ENCODE peak calls at places on chromosomes 6 and 20, in five cellular contexts. One of them, this sample, is unnamed.

GRCh38 chr20:46377532-46377931 is 28.9 kb downstream of the ELMO2 start:
- DNase-seq in bronchial epithelial cell: peak
- DNase-seq in neural progenitor cell: no peak
- DNase-seq in astrocyte of the spinal cord: no peak
- DNase-seq in MG63: no peak
- DNase-seq in this sample: no peak

GRCh38 chr6:108163267-108163643 is 2.6 kb upstream of the NR2E1 start:
- DNase-seq in bronchial epithelial cell: peak
- DNase-seq in neural progenitor cell: peak
- DNase-seq in astrocyte of the spinal cord: no peak
- DNase-seq in MG63: no peak
- DNase-seq in this sample: no peak

GRCh38 chr20:36066777-36067176 is 87.8 kb upstream of the EPB41L1 start:
- DNase-seq in bronchial epithelial cell: no peak
- DNase-seq in neural progenitor cell: no peak
- DNase-seq in astrocyte of the spinal cord: no peak
- DNase-seq in MG63: no peak
- DNase-seq in this sample: no peak

GRCh38 chr6:150175611-150176151 is 32.8 kb downstream of the PPP1R14C start:
- DNase-seq in bronchial epithelial cell: no peak
- DNase-seq in neural progenitor cell: no peak
- DNase-seq in astrocyte of the spinal cord: no peak
- DNase-seq in MG63: no peak
- DNase-seq in this sample: no peak

GRCh38 chr20:21251278-21251677 is 51.9 kb upstream of the XRN2 start:
- DNase-seq in bronchial epithelial cell: peak
- DNase-seq in neural progenitor cell: no peak
- DNase-seq in astrocyte of the spinal cord: peak
- DNase-seq in MG63: no peak
- DNase-seq in this sample: no peak

GRCh38 chr6:41315203-41315602 is 20.2 kb upstream of the NCR2 start:
- DNase-seq in bronchial epithelial cell: no peak
- DNase-seq in neural progenitor cell: no peak
- DNase-seq in astrocyte of the spinal cord: no peak
- DNase-seq in MG63: no peak
- DNase-seq in this sample: no peak

GRCh38 chr6:3286641-3287171 is 28.0 kb downstream of the PSMG4 start:
- DNase-seq in bronchial epithelial cell: no peak
- DNase-seq in neural progenitor cell: no peak
- DNase-seq in astrocyte of the spinal cord: no peak
- DNase-seq in MG63: no peak
- DNase-seq in this sample: no peak

GRCh38 chr6:124073021-124073420 is 269.4 kb downstream of the NKAIN2 start:
- DNase-seq in bronchial epithelial cell: no peak
- DNase-seq in neural progenitor cell: peak
- DNase-seq in astrocyte of the spinal cord: peak
- DNase-seq in MG63: no peak
- DNase-seq in this sample: no peak

GRCh38 chr6:24004659-24005058 is 121.4 kb upstream of the NRSN1 start:
- DNase-seq in bronchial epithelial cell: no peak
- DNase-seq in neural progenitor cell: no peak
- DNase-seq in astrocyte of the spinal cord: no peak
- DNase-seq in MG63: no peak
- DNase-seq in this sample: no peak

GRCh38 chr6:38404900-38405556 is 234.7 kb downstream of the BTBD9 start:
- DNase-seq in bronchial epithelial cell: peak
- DNase-seq in neural progenitor cell: no peak
- DNase-seq in astrocyte of the spinal cord: peak
- DNase-seq in MG63: no peak
- DNase-seq in this sample: no peak
- H3K4me3 ChIP-seq in bronchial epithelial cell: no peak
- H3K4me3 ChIP-seq in neural progenitor cell: no peak
- H3K4me3 ChIP-seq in astrocyte of the spinal cord: no peak
- H3K4me3 ChIP-seq in MG63: no peak
- H3K4me3 ChIP-seq in this sample: no peak

DNA sequence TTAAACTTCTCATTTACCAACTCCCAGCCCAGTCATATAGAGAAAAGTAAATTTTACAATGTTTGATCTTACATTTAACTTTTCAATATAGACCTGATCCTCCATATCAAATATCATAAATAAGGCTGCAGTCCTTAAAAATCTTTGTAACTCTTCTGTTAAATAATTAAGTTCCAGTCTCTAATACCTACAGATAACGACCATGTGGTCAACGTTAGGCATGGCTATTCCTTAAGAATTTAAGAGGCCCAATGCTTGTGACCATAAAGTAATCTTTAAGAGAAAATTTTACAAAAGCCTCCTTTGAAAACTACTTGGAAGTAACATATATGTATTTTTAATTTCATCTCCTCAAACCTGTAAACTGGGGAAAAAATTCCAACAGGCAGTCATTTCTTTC is 1.6 kb downstream of the FBXO5 start:
- DNase-seq in bronchial epithelial cell: no peak
- DNase-seq in neural progenitor cell: no peak
- DNase-seq in astrocyte of the spinal cord: no peak
- DNase-seq in MG63: no peak
- DNase-seq in this sample: no peak
- H3K4me3 ChIP-seq in bronchial epithelial cell: no peak
- H3K4me3 ChIP-seq in neural progenitor cell: peak
- H3K4me3 ChIP-seq in astrocyte of the spinal cord: peak
- H3K4me3 ChIP-seq in MG63: peak
- H3K4me3 ChIP-seq in this sample: peak

GRCh38 chr6:27294409-27294808 is 17.7 kb downstream of the POM121L2 start:
- DNase-seq in bronchial epithelial cell: no peak
- DNase-seq in neural progenitor cell: peak
- DNase-seq in astrocyte of the spinal cord: no peak
- DNase-seq in MG63: no peak
- DNase-seq in this sample: no peak

GRCh38 chr6:27296106-27296783 is 15.8 kb downstream of the POM121L2 start:
- DNase-seq in bronchial epithelial cell: peak
- DNase-seq in neural progenitor cell: peak
- DNase-seq in astrocyte of the spinal cord: peak
- DNase-seq in MG63: peak
- DNase-seq in this sample: no peak

GRCh38 chr6:27295301-27296079 is 16.6 kb downstream of the POM121L2 start:
- DNase-seq in bronchial epithelial cell: peak
- DNase-seq in neural progenitor cell: peak
- DNase-seq in astrocyte of the spinal cord: peak
- DNase-seq in MG63: peak
- DNase-seq in this sample: peak

GRCh38 chr6:27290850-27291208 is 21.2 kb downstream of the POM121L2 start:
- DNase-seq in bronchial epithelial cell: no peak
- DNase-seq in neural progenitor cell: peak
- DNase-seq in astrocyte of the spinal cord: no peak
- DNase-seq in MG63: no peak
- DNase-seq in this sample: no peak

GRCh38 chr6:27293436-27294152 is 18.5 kb downstream of the POM121L2 start:
- DNase-seq in bronchial epithelial cell: peak
- DNase-seq in neural progenitor cell: peak
- DNase-seq in astrocyte of the spinal cord: peak
- DNase-seq in MG63: peak
- DNase-seq in this sample: peak
- H3K4me3 ChIP-seq in bronchial epithelial cell: no peak
- H3K4me3 ChIP-seq in neural progenitor cell: peak
- H3K4me3 ChIP-seq in astrocyte of the spinal cord: no peak
- H3K4me3 ChIP-seq in MG63: peak
- H3K4me3 ChIP-seq in this sample: peak

DNA sequence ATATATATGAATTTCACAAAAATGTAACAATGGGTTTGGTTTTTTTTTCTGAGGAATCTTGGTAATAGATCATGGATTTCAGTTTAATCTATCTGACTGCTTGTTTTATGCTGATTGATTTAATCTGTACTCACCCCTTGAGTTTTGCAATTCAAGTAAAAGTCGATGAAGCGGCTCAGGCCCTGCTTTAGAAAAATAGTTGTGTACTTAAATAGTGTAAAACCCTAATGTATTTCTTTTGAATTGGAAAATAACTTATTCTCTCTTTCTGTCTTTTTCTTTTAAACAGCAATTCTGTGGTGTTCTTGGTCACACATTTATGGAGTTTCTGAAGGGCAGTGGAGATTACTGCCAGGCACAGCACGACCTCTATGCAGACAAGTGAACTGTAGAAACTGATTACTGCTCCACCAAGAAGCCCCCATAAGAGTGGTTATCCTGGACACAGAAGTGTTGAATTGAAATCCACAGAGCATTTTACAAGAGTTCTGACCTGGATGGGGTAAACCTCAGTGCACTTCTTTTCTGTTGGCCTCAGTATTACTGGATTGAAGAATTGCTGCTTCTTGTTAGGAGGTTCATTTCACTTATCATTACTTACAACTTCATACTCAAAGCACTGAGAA is 4.0 kb downstream of the LOC128125822 start:
- DNase-seq in bronchial epithelial cell: no peak
- DNase-seq in neural progenitor cell: no peak
- DNase-seq in astrocyte of the spinal cord: no peak
- DNase-seq in MG63: no peak
- DNase-seq in this sample: no peak
- H3K4me3 ChIP-seq in bronchial epithelial cell: no peak
- H3K4me3 ChIP-seq in neural progenitor cell: no peak
- H3K4me3 ChIP-seq in astrocyte of the spinal cord: no peak
- H3K4me3 ChIP-seq in MG63: no peak
- H3K4me3 ChIP-seq in this sample: no peak

GRCh38 chr6:84772428-84773132 is 8.2 kb upstream of the TBX18 start:
- DNase-seq in bronchial epithelial cell: no peak
- DNase-seq in neural progenitor cell: peak
- DNase-seq in astrocyte of the spinal cord: peak
- DNase-seq in MG63: peak
- DNase-seq in this sample: no peak
- H3K4me3 ChIP-seq in bronchial epithelial cell: no peak
- H3K4me3 ChIP-seq in neural progenitor cell: peak
- H3K4me3 ChIP-seq in astrocyte of the spinal cord: peak
- H3K4me3 ChIP-seq in MG63: peak
- H3K4me3 ChIP-seq in this sample: no peak